ENCODE peak calls at places on chromosomes 13 and 19, in seven cellular contexts. M is CD4-positive, alpha-beta T cell; O is activated CD8-positive, alpha-beta memory T cell treated with anti-CD3 and anti-CD28 coated beads for 1 hour; F is T-helper 17 cell; H is stimulated activated CD4-positive, alpha-beta T cell treated with anti-CD3 and anti-CD28 coated beads, Interleukin-4, amount 100 ng/mL, for 48 hours; L is kidney; T is BE2C. Z is an unnamed sample.
A peak's percentile ranks its signal among the peaks of the same experiment; 100 is the strongest.

GRCh38 chr19:22901431-22902130 is 69.5 kb downstream of the ZNF723 start:
- DNase-seq in L (peak; percentile 65), T (no peak), H (no peak), O (no peak), M (no peak), F (no peak), Z (no peak)

GRCh38 chr13:31980842-31981241 is 50.7 kb upstream of the FRY start:
- DNase-seq in F (no peak), O (no peak), T (no peak), M (no peak), H (no peak), L (no peak), Z (no peak)

GRCh38 chr19:1495799-1496713 is 5.1 kb downstream of the REEP6 start:
- DNase-seq in T (no peak), H (no peak), L (no peak), M (no peak), O (no peak), F (no peak), Z (no peak)

GRCh38 chr19:29485293-29485692 is 40.5 kb upstream of the VSTM2B start:
- DNase-seq in F (no peak), H (no peak), T (no peak), O (no peak), M (no peak), L (no peak), Z (no peak)

GRCh38 chr19:44677019-44677809 is 5.9 kb downstream of the CEACAM19 start:
- DNase-seq in M (no peak), T (peak; percentile 68), F (no peak), L (no peak), O (no peak), H (no peak), Z (no peak)

GRCh38 chr13:113126265-113127150 is 3.9 kb downstream of the F10 start:
- DNase-seq in H (no peak), T (peak; percentile 3), L (peak; percentile 49), F (no peak), O (no peak), M (no peak), Z (no peak)

GRCh38 chr13:31951215-31951678 is 80.3 kb upstream of the FRY start:
- DNase-seq in F (no peak), L (peak; percentile 77), T (no peak), M (no peak), O (no peak), H (peak; percentile 1), Z (no peak)

GRCh38 chr19:51258761-51259160 is 7.9 kb downstream of the SIGLECL1 start:
- DNase-seq in H (no peak), M (no peak), F (no peak), O (no peak), L (no peak), T (no peak), Z (no peak)

GRCh38 chr13:38602261-38602660 is 84.6 kb upstream of the FREM2 start:
- DNase-seq in H (no peak), F (no peak), M (no peak), L (no peak), O (no peak), T (no peak), Z (no peak)

GRCh38 chr13:42272776-42273175 is 824 bp downstream of the AKAP11 start:
- DNase-seq in M (no peak), T (no peak), L (no peak), H (no peak), O (no peak), F (no peak), Z (no peak)

GRCh38 chr13:65540064-65540635 is 1690.0 kb downstream of the PCDH9 start:
- DNase-seq in L (no peak), O (no peak), M (no peak), H (no peak), T (no peak), F (no peak), Z (no peak)

GRCh38 chr19:7349961-7350711 is 1.4 kb downstream of the ARHGEF18 start:
- DNase-seq in H (no peak), L (peak; percentile 72), T (no peak), F (peak; percentile 26), O (no peak), M (peak; percentile 64), Z (no peak)

GRCh38 chr19:907183-907853 is 5.7 kb downstream of the R3HDM4 start:
- DNase-seq in O (no peak), H (no peak), T (no peak), L (peak; percentile 82), M (no peak), F (no peak), Z (peak; percentile 94)

GRCh38 chr13:66528139-66528538 is 702.0 kb downstream of the PCDH9 start:
- DNase-seq in O (no peak), T (no peak), H (no peak), M (no peak), L (no peak), F (no peak), Z (no peak)

GRCh38 chr13:71304861-71305260 is 562.1 kb downstream of the DACH1 start:
- DNase-seq in H (no peak), F (no peak), T (no peak), L (no peak), O (no peak), M (no peak), Z (no peak)

GRCh38 chr13:30789360-30789862 is 54.1 kb downstream of the ALOX5AP start:
- DNase-seq in H (no peak), O (no peak), T (no peak), L (no peak), M (no peak), F (no peak), Z (no peak)

GRCh38 chr19:11091343-11092153 is 2.3 kb downstream of the LDLR start:
- DNase-seq in T (no peak), F (peak; percentile 40), O (no peak), L (no peak), H (peak; percentile 18), M (peak; percentile 52), Z (no peak)

GRCh38 chr19:23867895-23868294 is 46.8 kb upstream of the ZNF726 start:
- DNase-seq in F (no peak), T (no peak), M (no peak), O (no peak), L (no peak), H (no peak), Z (no peak)

GRCh38 chr19:3980353-3981251 is 4.7 kb downstream of the EEF2 start:
- DNase-seq in O (no peak), F (no peak), T (no peak), H (no peak), L (no peak), M (no peak), Z (no peak)

GRCh38 chr19:34428549-34429285 is 536 bp downstream of the UBA2 start:
- DNase-seq in F (no peak), L (no peak), M (peak; percentile 10), O (no peak), H (peak; percentile 7), T (peak; percentile 16), Z (no peak)

GRCh38 chr19:40270362-40271089 is 14.6 kb downstream of the AKT2 start:
- DNase-seq in T (no peak), L (peak; percentile 17), F (no peak), H (no peak), O (no peak), M (no peak), Z (no peak)

GRCh38 chr19:45340232-45340898 is at the start of gene KLC3:
- DNase-seq in M (peak; percentile 7), H (peak; percentile 33), L (no peak), F (peak; percentile 45), O (no peak), T (no peak), Z (no peak)

GRCh38 chr13:97559981-97560380 is 126.0 kb downstream of the RAP2A start:
- DNase-seq in F (no peak), M (no peak), L (no peak), O (no peak), H (no peak), T (no peak), Z (no peak)

GRCh38 chr19:49590971-49591730 is at the start of gene PRR12:
- DNase-seq in L (peak; percentile 89), O (no peak), T (peak; percentile 72), F (peak; percentile 72), H (peak; percentile 46), M (peak; percentile 53), Z (peak; percentile 70)

GRCh38 chr19:8321067-8321759 is at the start of the genes NDUFA7 and RPS28:
- DNase-seq in M (peak; percentile 97), F (peak; percentile 90), T (peak; percentile 96), H (peak; percentile 97), O (peak; percentile 95), L (peak; percentile 99), Z (peak; percentile 93)

GRCh38 chr19:44863990-44864389 is 17.9 kb downstream of the NECTIN2 start:
- DNase-seq in H (no peak), F (no peak), M (no peak), L (no peak), T (no peak), O (no peak), Z (no peak)

GRCh38 chr19:49896863-49897621 is at the start of gene IL4I1:
- DNase-seq in O (peak; percentile 19), H (peak; percentile 33), L (no peak), F (peak; percentile 57), T (no peak), M (peak; percentile 42), Z (peak; percentile 54)